ENCODE peak calls at places on chromosomes 12 and 14, in ten cellular contexts. F is NCI-H1694 treated with DMSO at 0.1 percent for 48 hours; D is H7; E is T follicular helper cell; X is endothelial cell; J is stimulated activated naive CD8-positive, alpha-beta T cell treated with anti-CD3 and anti-CD28 coated beads, Interleukin-15, Interleukin-2, amounts not matched to agents 100 U/mL and 50 U/mL, for 24 hours; K is progenitor cell of endocrine pancreas; G is small intestine; A is iris pigment epithelial cell; H is NCI-H1436. Z is an unnamed sample.

GRCh38 chr14:73162271-73162670 is 26.0 kb downstream of the PSEN1 start:
- DNase-seq in K (no peak), D (no peak), E (no peak), G (no peak), A (no peak), F (no peak), X (no peak), H (no peak), J (no peak), Z (no peak)

GRCh38 chr12:64566122-64566521 is 44.2 kb upstream of the RASSF3 start:
- DNase-seq in F (no peak), D (no peak), J (no peak), G (no peak), X (no peak), A (peak; percentile 45), H (no peak), K (no peak), E (no peak), Z (no peak)

GRCh38 chr14:105117710-105118385 is 50.7 kb downstream of the JAG2 start:
- DNase-seq in J (no peak), X (no peak), F (no peak), E (no peak), A (no peak), D (no peak), H (no peak), K (no peak), G (no peak), Z (no peak)

GRCh38 chr14:69013943-69014782 is 35.1 kb upstream of the ACTN1 start:
- DNase-seq in D (peak; percentile 74), K (no peak), X (no peak), G (peak; percentile 49), A (peak; percentile 70), J (no peak), E (no peak), H (peak; percentile 12), F (no peak), Z (no peak)

GRCh38 chr12:64665506-64665905 is 55.2 kb downstream of the RASSF3 start:
- DNase-seq in E (peak; percentile 66), K (no peak), X (peak; percentile 23), H (no peak), A (no peak), G (no peak), F (no peak), J (no peak), D (no peak), Z (no peak)

GRCh38 chr12:97752129-97752528 is 289.5 kb downstream of the RMST start:
- DNase-seq in H (no peak), G (no peak), J (no peak), F (no peak), X (no peak), A (no peak), K (no peak), D (no peak), E (no peak), Z (no peak)

GRCh38 chr14:46344327-46344937 is 307.1 kb downstream of the RPL10L start:
- DNase-seq in K (no peak), J (no peak), H (peak; percentile 20), G (peak; percentile 1), E (no peak), F (no peak), X (peak; percentile 31), A (peak; percentile 16), D (peak; percentile 1), Z (no peak)

GRCh38 chr12:89960607-89961394 is 252.2 kb upstream of the ATP2B1 start:
- DNase-seq in E (no peak), G (peak; percentile 98), D (no peak), F (no peak), A (peak; percentile 65), X (no peak), H (no peak), K (no peak), J (peak; percentile 16), Z (no peak)

GRCh38 chr14:90518941-90519256 is 122.1 kb downstream of the CALM1 start:
- DNase-seq in A (peak; percentile 21), J (peak; percentile 66), G (peak; percentile 70), H (no peak), E (peak; percentile 37), K (no peak), F (peak; percentile 39), X (peak; percentile 58), D (peak; percentile 92), Z (peak; percentile 49)

GRCh38 chr14:97290065-97290464 is 492.9 kb downstream of the VRK1 start:
- DNase-seq in K (no peak), F (no peak), G (peak; percentile 77), H (no peak), J (peak; percentile 15), D (no peak), X (no peak), A (no peak), E (no peak), Z (no peak)

GRCh38 chr12:93229494-93230310 is 148.0 kb upstream of the NUDT4 start:
- DNase-seq in F (no peak), E (no peak), A (peak; percentile 93), J (no peak), D (no peak), G (no peak), K (no peak), X (no peak), H (no peak), Z (no peak)

GRCh38 chr14:60195179-60195810 is 30.1 kb upstream of the DHRS7 start:
- DNase-seq in H (no peak), X (no peak), D (peak; percentile 13), K (no peak), E (no peak), J (no peak), A (no peak), G (no peak), F (no peak), Z (no peak)

GRCh38 chr14:95125156-95125555 is 32.2 kb downstream of the DICER1 start:
- DNase-seq in J (no peak), X (no peak), G (no peak), A (no peak), E (no peak), K (no peak), D (no peak), F (no peak), H (no peak), Z (no peak)

GRCh38 chr12:38384816-38385491 is 68.4 kb downstream of the ALG10B start:
- DNase-seq in K (no peak), D (peak; percentile 1), A (no peak), F (no peak), G (no peak), E (no peak), J (no peak), H (no peak), X (no peak), Z (no peak)

GRCh38 chr14:104600805-104601204 is 3.8 kb downstream of the TMEM179 start:
- DNase-seq in X (no peak), A (no peak), H (no peak), J (no peak), G (no peak), K (no peak), D (peak; percentile 28), E (no peak), F (no peak), Z (no peak)

GRCh38 chr12:107903377-107904061 is 129.0 kb downstream of the ASCL4 start:
- DNase-seq in D (peak; percentile 94), F (peak; percentile 41), E (no peak), X (peak; percentile 46), J (peak; percentile 81), A (peak; percentile 31), H (no peak), K (peak; percentile 32), G (peak; percentile 23), Z (no peak)

Z was measured in DND-41.